ENCODE peak calls at places on chromosomes 5 and 9, in five cellular contexts. F, V, T, Q and P are unnamed samples.

GRCh38 chr5:922745-923472 is 30.2 kb downstream of the TRIP13 start:
- DNase-seq in Q (no peak), F (no peak), V (no peak), T (no peak), P (no peak)

GRCh38 chr5:1983401-1983800 is 100.7 kb upstream of the IRX4 start:
- DNase-seq in T (no peak), Q (no peak), V (no peak), F (no peak), P (no peak)

GRCh38 chr9:8558176-8558575 is 758.6 kb upstream of the DMAC1 start:
- DNase-seq in Q (no peak), F (no peak), T (no peak), V (no peak), P (no peak)

GRCh38 chr5:121873409-121873808 is 21.7 kb downstream of the FTMT start:
- DNase-seq in V (no peak), T (no peak), F (no peak), Q (no peak), P (no peak)

GRCh38 chr5:170597876-170598275 is 94.1 kb downstream of the KCNIP1 start:
- DNase-seq in V (no peak), T (no peak), F (no peak), Q (no peak), P (peak)

GRCh38 chr5:5613261-5613990 is 190.9 kb downstream of the ICE1 start:
- DNase-seq in V (no peak), Q (no peak), F (no peak), T (no peak), P (no peak)

GRCh38 chr9:35820076-35820475 is 5.2 kb upstream of the HINT2 start:
- DNase-seq in T (no peak), Q (no peak), V (no peak), F (no peak), P (no peak)

GRCh38 chr5:81167078-81167477 is 66.0 kb upstream of the CKMT2 start:
- DNase-seq in Q (no peak), F (no peak), V (no peak), T (no peak), P (no peak)

GRCh38 chr5:123441408-123441807 is 18.2 kb upstream of the CEP120 start:
- DNase-seq in F (peak), Q (no peak), T (no peak), V (no peak), P (no peak)

GRCh38 chr5:150283904-150284303 is 5.7 kb downstream of the CAMK2A start:
- DNase-seq in T (no peak), F (no peak), V (no peak), Q (no peak), P (no peak)

GRCh38 chr9:38294561-38294960 is 97.9 kb upstream of the ALDH1B1 start:
- DNase-seq in Q (no peak), T (no peak), V (no peak), F (no peak), P (no peak)

GRCh38 chr9:134681061-134681661 is 39.6 kb downstream of the COL5A1 start:
- DNase-seq in Q (no peak), F (no peak), T (no peak), V (no peak), P (no peak)

GRCh38 chr5:142611154-142611553 is 74.7 kb downstream of the FGF1 start:
- DNase-seq in Q (peak), T (peak), V (peak), F (peak), P (peak)

GRCh38 chr5:32290922-32291321 is 21.8 kb downstream of the MTMR12 start:
- DNase-seq in V (no peak), Q (no peak), F (no peak), T (no peak), P (no peak)

GRCh38 chr5:9339206-9339818 is 206.6 kb downstream of the SEMA5A start:
- DNase-seq in T (no peak), F (no peak), V (no peak), Q (no peak), P (no peak)

GRCh38 chr9:28915256-28915930 is 1342.1 kb upstream of the C9orf72 start:
- DNase-seq in T (no peak), V (peak), F (no peak), Q (no peak), P (no peak)

GRCh38 chr5:132961887-132962286 is 1.5 kb downstream of the AFF4 start:
- DNase-seq in T (no peak), F (no peak), V (no peak), Q (no peak), P (no peak)

GRCh38 chr9:37036237-37037136 is 2.4 kb upstream of the PAX5 start:
- DNase-seq in Q (no peak), V (peak), F (peak), T (peak), P (peak)

GRCh38 chr5:1638658-1639400 is 115.1 kb upstream of the LPCAT1 start:
- DNase-seq in T (no peak), Q (no peak), V (no peak), F (no peak), P (no peak)

GRCh38 chr9:135032868-135033460 is 54.5 kb upstream of the OLFM1 start:
- DNase-seq in F (no peak), Q (no peak), V (no peak), T (no peak), P (no peak)

GRCh38 chr9:91342575-91342974 is 19.1 kb downstream of the AUH start:
- DNase-seq in T (no peak), V (no peak), F (no peak), Q (no peak), P (no peak)

GRCh38 chr9:37947431-37947830 is 43.5 kb upstream of the SLC25A51 start:
- DNase-seq in F (no peak), T (no peak), Q (no peak), V (no peak), P (no peak)

GRCh38 chr9:92727716-92728700 is 36.6 kb downstream of the BICD2 start:
- DNase-seq in T (no peak), F (no peak), Q (no peak), V (no peak), P (no peak)

GRCh38 chr9:98774746-98775145 is 21.6 kb downstream of the ANKS6 start:
- DNase-seq in Q (no peak), F (peak), V (no peak), T (no peak), P (no peak)

GRCh38 chr9:105413486-105414068 is 34.3 kb upstream of the FSD1L start:
- DNase-seq in Q (no peak), V (no peak), T (no peak), F (no peak), P (no peak)

GRCh38 chr5:111680737-111681413 is 76.1 kb downstream of the NREP start:
- DNase-seq in T (no peak), V (no peak), F (no peak), Q (no peak), P (peak)

GRCh38 chr9:35711501-35712428 is 20.2 kb downstream of the TLN1 start:
- DNase-seq in Q (no peak), T (no peak), F (no peak), V (peak), P (no peak)

GRCh38 chr5:24364711-24365110 is 280.1 kb downstream of the CDH10 start:
- DNase-seq in Q (no peak), F (no peak), T (no peak), V (no peak), P (peak)

GRCh38 chr9:130659699-130660248 is 4.6 kb upstream of the PRDM12 start:
- DNase-seq in F (no peak), Q (no peak), T (no peak), V (no peak), P (no peak)

GRCh38 chr5:57816108-57816507 is 333.5 kb upstream of the ACTBL2 start:
- DNase-seq in F (peak), Q (no peak), V (no peak), T (no peak), P (no peak)

GRCh38 chr5:143372187-143372829 is 31.2 kb downstream of the NR3C1 start:
- DNase-seq in F (no peak), T (no peak), Q (no peak), V (no peak), P (no peak)